ENCODE peak calls at places on chromosome 13, in ten cellular contexts. J is anterior cingulate cortex; T is posterior cingulate gyrus; E is left lung; I is activated CD4-positive, alpha-beta T cell treated with anti-CD3 and anti-CD28 coated beads, Interleukin-2, amount 50 U/mL, for 48 hours; O is SK-N-MC; C is ELF-1; W is PC-3; P is myocyte; V is cardiac septum. M is an unnamed sample.

GRCh38 chr13:76222511-76222910 is 586.4 kb downstream of the LMO7 start:
- DNase-seq in E (peak; percentile 32), V (no peak), T (no peak), C (no peak), I (no peak), P (no peak), W (no peak), O (no peak), J (no peak), M (no peak)

GRCh38 chr13:26246154-26246553 is 7.8 kb upstream of the CDK8 start:
- DNase-seq in O (no peak), I (no peak), C (no peak), E (no peak), P (no peak), J (no peak), T (no peak), V (no peak), W (no peak), M (no peak)

GRCh38 chr13:96958286-96958891 is 35.9 kb downstream of the OXGR1 start:
- DNase-seq in C (no peak), W (peak; percentile 60), I (no peak), E (no peak), O (peak; percentile 3), T (no peak), J (peak; percentile 3), V (no peak), P (peak; percentile 43), M (peak; percentile 12)

GRCh38 chr13:34161829-34162544 is 344.0 kb downstream of the RFC3 start:
- DNase-seq in P (peak; percentile 83), O (no peak), T (no peak), J (no peak), V (no peak), I (no peak), C (no peak), W (peak; percentile 77), E (no peak), M (peak; percentile 93)

GRCh38 chr13:30843548-30843947 is 62.5 kb upstream of the MEDAG start:
- DNase-seq in P (no peak), W (no peak), V (no peak), I (no peak), J (no peak), C (no peak), T (no peak), E (no peak), O (no peak), M (no peak)

GRCh38 chr13:44396963-44397580 is 23.4 kb downstream of the SERP2 start:
- DNase-seq in E (no peak), P (peak; percentile 47), W (no peak), O (no peak), T (no peak), C (peak; percentile 91), J (no peak), V (peak; percentile 71), I (no peak), M (peak; percentile 27)

GRCh38 chr13:43522788-43523187 is 264.0 kb downstream of the ENOX1 start:
- DNase-seq in E (no peak), P (peak; percentile 65), V (no peak), W (no peak), O (no peak), T (no peak), J (no peak), C (no peak), I (no peak), M (peak; percentile 56)

GRCh38 chr13:101398920-101399319 is 17.4 kb downstream of the NALCN start:
- DNase-seq in C (no peak), W (peak; percentile 25), J (no peak), T (no peak), O (no peak), I (no peak), P (peak; percentile 41), E (no peak), V (no peak), M (no peak)

GRCh38 chr13:48334534-48335127 is 31.1 kb downstream of the RB1 start:
- DNase-seq in W (peak; percentile 49), P (peak; percentile 51), C (no peak), O (no peak), T (no peak), V (no peak), I (no peak), J (no peak), E (no peak), M (peak; percentile 44)

GRCh38 chr13:75217949-75218348 is 264.0 kb downstream of the TBC1D4 start:
- DNase-seq in E (no peak), O (no peak), C (no peak), I (no peak), W (peak; percentile 3), T (no peak), V (no peak), J (no peak), P (peak; percentile 69), M (peak; percentile 82)

M was measured in fibroblast of gingiva.